ENCODE peak calls at places on chromosomes 16 and 17, in six cellular contexts. E is H54, V is suprapubic skin, D is HCT116, Y is K562, M is tibial nerve. W is an unnamed sample.

GRCh38 chr16:52558448-52558847 is 11.5 kb upstream of the TOX3 start:
- DNase-seq in Y (no peak), E (no peak), M (no peak), D (no peak), V (no peak), W (no peak)

GRCh38 chr17:3033248-3033640 is 30.2 kb downstream of the OR1D5 start:
- DNase-seq in V (peak; percentile 34), M (no peak), E (no peak), Y (no peak), D (no peak), W (no peak)

GRCh38 chr17:47999612-48000011 is 28.7 kb downstream of the CDK5RAP3 start:
- DNase-seq in E (peak; percentile 45), Y (no peak), D (no peak), V (no peak), M (no peak), W (no peak)

GRCh38 chr17:36118477-36119353 is 15.1 kb downstream of the CCL4 start:
- DNase-seq in V (no peak), M (no peak), Y (no peak), D (no peak), E (no peak), W (no peak)

GRCh38 chr16:86490859-86491642 is 19.3 kb upstream of the FOXF1 start:
- DNase-seq in Y (no peak), M (no peak), V (no peak), D (no peak), E (peak; percentile 66), W (no peak)

GRCh38 chr16:77775911-77776909 is 12.2 kb upstream of the VAT1L start:
- DNase-seq in E (no peak), V (no peak), Y (no peak), M (no peak), D (no peak), W (no peak)

GRCh38 chr17:45261577-45262515 is at the start of gene SPATA32:
- DNase-seq in D (no peak), V (no peak), Y (no peak), E (no peak), M (no peak), W (peak; percentile 80)

GRCh38 chr16:59773330-59773729 is 1039.2 kb upstream of the GOT2 start:
- DNase-seq in M (no peak), V (no peak), Y (no peak), D (no peak), E (no peak), W (no peak)

GRCh38 chr16:47571049-47571448 is 109.9 kb downstream of the PHKB start:
- DNase-seq in E (no peak), V (no peak), M (no peak), D (no peak), Y (peak; percentile 29), W (no peak)

GRCh38 chr17:82358467-82359350 is at the start of gene TEX19:
- DNase-seq in E (no peak), D (no peak), Y (peak; percentile 73), M (no peak), V (no peak), W (no peak)

DNA sequence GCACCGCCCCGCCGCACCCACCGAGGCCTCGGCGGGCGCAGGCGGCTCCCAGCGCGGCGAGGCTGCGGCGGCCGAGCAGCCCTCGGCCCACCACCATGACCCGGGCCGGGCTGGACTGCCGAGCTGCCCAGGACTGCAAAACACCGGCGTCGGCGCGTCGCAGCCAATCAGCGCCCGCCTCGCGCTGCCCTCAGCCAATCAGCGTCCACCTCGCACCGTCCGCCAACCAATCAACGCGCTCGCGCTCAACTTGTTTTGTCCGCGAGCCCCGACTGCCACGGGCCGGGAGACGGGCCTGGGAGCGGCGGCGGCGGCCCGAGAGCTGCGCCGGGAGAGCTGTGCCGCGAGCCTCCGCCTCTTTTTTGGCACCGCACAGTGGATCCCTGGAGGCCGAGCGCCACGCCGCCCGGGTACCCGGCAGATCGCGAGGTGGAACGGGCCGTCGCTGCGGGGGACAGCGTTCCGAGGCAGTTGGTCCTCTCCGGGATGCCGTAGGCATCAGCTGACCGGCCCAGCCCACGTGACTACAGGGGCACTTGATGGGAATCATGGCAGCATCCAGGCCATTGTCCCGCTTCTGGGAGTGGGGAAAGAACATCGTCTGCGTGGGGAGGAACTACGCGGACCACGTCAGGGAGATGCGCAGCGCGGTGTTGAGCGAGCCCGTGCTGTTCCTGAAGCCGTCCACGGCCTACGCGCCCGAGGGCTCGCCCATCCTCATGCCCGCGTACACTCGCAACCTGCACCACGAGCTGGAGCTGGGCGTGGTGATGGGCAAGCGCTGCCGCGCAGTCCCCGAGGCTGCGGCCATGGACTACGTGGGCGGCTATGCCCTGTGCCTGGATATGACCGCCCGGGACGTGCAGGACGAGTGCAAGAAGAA is at the start of the genes FAHD1 and HAGH:
- DNase-seq in Y (peak; percentile 96), D (peak; percentile 89), V (peak; percentile 95), E (peak; percentile 99), M (peak; percentile 92), W (peak; percentile 98)
- TF ChIP-seq POLR2A in Y (peak; percentile 72), D (peak; percentile 24), V (no peak), E (peak; percentile 58), M (peak; percentile 16), W (peak; percentile 71)

DNA sequence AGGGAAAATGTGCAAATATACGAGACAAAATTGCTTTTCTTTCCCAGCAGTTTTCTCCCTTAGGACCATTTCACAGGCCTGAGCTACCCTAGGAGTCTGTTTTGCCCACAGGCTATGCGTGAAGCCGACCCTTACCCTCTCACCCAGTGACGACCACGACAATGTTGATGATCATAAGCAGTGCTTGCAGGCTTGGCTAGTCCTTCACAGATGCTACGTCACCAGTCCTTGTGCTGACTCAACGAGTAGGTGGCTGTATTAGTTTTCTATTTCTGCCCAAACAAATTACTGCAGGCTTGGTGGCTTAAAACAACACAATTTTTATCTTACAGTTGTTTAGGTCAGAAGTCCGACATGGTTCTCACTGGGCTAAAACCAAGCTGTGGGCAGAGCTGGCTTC is 574.6 kb upstream of the HSBP1 start:
- DNase-seq in E (no peak), D (no peak), V (no peak), Y (no peak), M (no peak), W (no peak)
- TF ChIP-seq POLR2A in E (no peak), D (no peak), V (no peak), Y (no peak), M (no peak), W (no peak)

DNA sequence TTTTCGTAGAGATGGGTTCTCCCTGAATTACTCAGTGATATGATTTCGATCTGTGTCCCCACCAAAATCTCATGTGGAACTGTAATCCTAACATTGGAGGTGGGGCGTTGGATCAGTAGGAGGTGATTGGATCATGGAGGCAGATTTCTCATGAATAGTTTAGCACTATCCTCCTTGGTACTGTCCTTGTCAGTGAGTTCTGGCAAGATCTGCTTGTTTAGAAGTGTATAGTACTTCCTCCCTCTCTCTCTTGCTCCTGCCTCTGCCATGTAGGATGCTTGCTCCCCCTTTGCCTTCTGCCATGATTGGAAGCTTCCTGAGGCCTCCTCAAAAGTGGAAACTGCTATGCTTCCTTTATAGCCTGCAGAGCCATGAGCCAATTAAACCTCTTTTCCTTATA is 22.9 kb downstream of the PIGL start:
- DNase-seq in M (no peak), E (no peak), V (no peak), D (no peak), Y (no peak), W (no peak)
- TF ChIP-seq POLR2A in M (no peak), E (no peak), V (no peak), D (no peak), Y (no peak), W (no peak)

GRCh38 chr16:11637320-11637719 is 30.9 kb upstream of the SNN start:
- DNase-seq in M (no peak), Y (no peak), E (no peak), D (no peak), V (no peak), W (no peak)

GRCh38 chr16:11635127-11635652 is 33.1 kb upstream of the SNN start:
- DNase-seq in D (no peak), V (no peak), Y (no peak), E (no peak), M (no peak), W (no peak)

GRCh38 chr16:11634307-11634706 is 33.9 kb upstream of the SNN start:
- DNase-seq in E (no peak), M (no peak), V (no peak), D (no peak), Y (no peak), W (no peak)

GRCh38 chr16:11635679-11636171 is 32.5 kb upstream of the SNN start:
- DNase-seq in Y (no peak), M (no peak), D (no peak), E (no peak), V (no peak), W (no peak)

GRCh38 chr16:11636172-11636721 is 32.0 kb upstream of the SNN start:
- DNase-seq in D (no peak), E (no peak), M (no peak), V (no peak), Y (peak; percentile 41), W (no peak)
- TF ChIP-seq POLR2A in D (no peak), E (no peak), M (no peak), V (no peak), Y (no peak), W (no peak)

GRCh38 chr17:73091770-73092517 is 544 bp downstream of the SLC39A11 start:
- DNase-seq in V (no peak), M (no peak), D (no peak), Y (peak; percentile 23), E (peak; percentile 81), W (no peak)

GRCh38 chr17:73090396-73091202 is 1.9 kb downstream of the SLC39A11 start:
- DNase-seq in E (no peak), Y (no peak), M (no peak), D (no peak), V (no peak), W (no peak)

GRCh38 chr17:73091410-73091769 is 1.1 kb downstream of the SLC39A11 start:
- DNase-seq in V (no peak), E (no peak), M (no peak), Y (no peak), D (no peak), W (no peak)

GRCh38 chr17:73093286-73093685 is 798 bp upstream of the SLC39A11 start:
- DNase-seq in V (no peak), Y (no peak), M (no peak), E (no peak), D (no peak), W (no peak)

DNA sequence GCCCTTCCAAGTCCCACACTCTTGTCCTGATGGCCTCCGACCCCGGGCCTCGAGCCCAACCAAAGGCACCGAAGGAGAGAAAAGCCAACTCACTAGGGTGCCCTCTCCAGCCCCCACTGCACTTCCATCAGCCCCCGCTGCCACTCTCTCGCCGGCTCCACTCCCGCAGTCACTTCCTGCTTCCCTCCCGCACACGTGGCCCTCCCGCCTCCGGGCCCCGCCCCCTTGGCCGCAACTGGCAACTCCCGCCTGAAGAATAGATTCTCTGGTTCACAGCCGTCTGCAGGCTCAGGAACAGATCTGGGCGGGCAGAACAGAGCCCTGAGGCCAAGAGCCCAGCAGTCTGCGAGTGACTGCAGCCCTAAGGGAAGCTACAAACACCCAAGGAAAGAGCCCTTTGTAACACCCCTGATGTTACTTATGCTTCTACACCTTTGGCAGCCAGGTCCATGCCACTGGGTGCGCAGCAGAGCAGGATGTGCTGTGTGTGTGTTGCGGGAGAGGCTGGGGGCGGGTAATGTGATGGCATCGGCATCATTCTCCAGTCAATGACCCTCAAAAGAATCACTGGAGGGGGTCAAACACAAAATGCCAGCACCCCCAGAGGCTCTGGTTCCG is at the start of gene SLC39A11:
- DNase-seq in D (peak; percentile 89), M (peak; percentile 86), V (peak; percentile 94), Y (peak; percentile 95), E (peak; percentile 98), W (peak; percentile 88)
- TF ChIP-seq POLR2A in D (peak; percentile 24), M (peak; percentile 19), V (no peak), Y (peak; percentile 82), E (peak; percentile 80), W (peak; percentile 87)